ENCODE peak calls at places on chromosomes 5 and 9, in seven cellular contexts. T is Right ventricle myocardium inferior, X is anterior cingulate cortex, E is SK-N-DZ, O is PC-9, A is amniotic epithelial cell, J is T1000. Y is an unnamed sample.

GRCh38 chr5:177311361-177311722 is 356 bp downstream of the MXD3 start:
- DNase-seq in X (no peak), O (no peak), E (no peak), T (peak; percentile 65), J (no peak), A (no peak), Y (no peak)

GRCh38 chr9:89359018-89359417 is 40.7 kb downstream of the SECISBP2 start:
- DNase-seq in T (no peak), X (peak; percentile 19), A (no peak), J (no peak), O (no peak), E (no peak), Y (peak; percentile 9)

GRCh38 chr9:113774968-113775367 is 101.1 kb upstream of the ZNF618 start:
- DNase-seq in X (no peak), E (no peak), O (no peak), T (no peak), A (no peak), J (no peak), Y (no peak)

GRCh38 chr9:131502781-131503625 is at the start of gene POMT1:
- DNase-seq in A (peak; percentile 62), T (peak; percentile 93), J (peak; percentile 70), O (no peak), E (peak; percentile 88), X (peak; percentile 66), Y (peak; percentile 74)

GRCh38 chr9:95336281-95336680 is 18.8 kb upstream of the FANCC start:
- DNase-seq in A (peak; percentile 28), X (no peak), O (no peak), E (no peak), T (no peak), J (no peak), Y (no peak)

GRCh38 chr9:297104-297794 is 82.6 kb downstream of the DOCK8 start:
- DNase-seq in J (no peak), O (peak; percentile 84), A (no peak), E (no peak), X (no peak), T (peak; percentile 74), Y (no peak)

GRCh38 chr5:126384985-126385384 is 38.2 kb upstream of the GRAMD2B start:
- DNase-seq in T (no peak), O (peak; percentile 93), E (no peak), A (peak; percentile 86), J (peak; percentile 31), X (no peak), Y (peak; percentile 89)

GRCh38 chr5:135106610-135107009 is 72.6 kb upstream of the PITX1 start:
- DNase-seq in J (no peak), X (no peak), E (no peak), O (no peak), A (peak; percentile 36), T (no peak), Y (no peak)

GRCh38 chr9:135130266-135130976 is 43.0 kb downstream of the OLFM1 start:
- DNase-seq in A (no peak), T (peak; percentile 68), X (no peak), J (no peak), E (peak; percentile 52), O (no peak), Y (no peak)

GRCh38 chr5:9156282-9156681 is 389.6 kb downstream of the SEMA5A start:
- DNase-seq in T (peak; percentile 53), X (peak; percentile 16), O (no peak), A (peak; percentile 45), J (no peak), E (peak; percentile 64), Y (peak; percentile 79)

GRCh38 chr5:96149546-96149945 is 187.9 kb upstream of the ELL2 start:
- DNase-seq in T (no peak), X (no peak), J (no peak), A (no peak), E (no peak), O (no peak), Y (peak; percentile 65)

GRCh38 chr9:3478549-3478953 is 47.2 kb downstream of the RFX3 start:
- DNase-seq in X (no peak), A (no peak), E (no peak), T (no peak), J (no peak), O (no peak), Y (peak; percentile 25)

GRCh38 chr9:90546200-90546599 is 96.4 kb downstream of the DIRAS2 start:
- DNase-seq in X (no peak), O (peak; percentile 89), E (peak; percentile 96), T (no peak), J (peak; percentile 52), A (peak; percentile 87), Y (peak; percentile 78)

GRCh38 chr5:142015781-142016533 is 3.1 kb upstream of the GNPDA1 start:
- DNase-seq in X (no peak), E (no peak), T (no peak), A (peak; percentile 47), O (peak; percentile 52), J (peak; percentile 4), Y (no peak)

GRCh38 chr5:77852514-77853352 is 76.6 kb upstream of the TBCA start:
- DNase-seq in X (peak; percentile 22), O (no peak), T (peak; percentile 80), E (peak; percentile 63), J (peak; percentile 55), A (peak; percentile 87), Y (peak; percentile 59)

GRCh38 chr5:140391312-140391711 is 10.3 kb upstream of the ANKHD1 start:
- DNase-seq in A (peak; percentile 40), J (no peak), T (no peak), O (no peak), X (no peak), E (no peak), Y (peak; percentile 90)

GRCh38 chr5:67605730-67606585 is 409.4 kb upstream of the CD180 start:
- DNase-seq in O (no peak), J (no peak), A (no peak), T (no peak), X (no peak), E (no peak), Y (no peak)